ENCODE peak calls at places on chromosomes 11 and 22, in ten cellular contexts. W is activated naive CD8-positive, alpha-beta T cell treated with anti-CD3 and anti-CD28 coated beads, Interleukin-2, amount 50 U/mL, for 24 hours; F is Right ventricle myocardium inferior; A is SW480; G is HT1080; J is neural crest cell; K is NCI-H774; M is AG04450; C is stromal cell of bone marrow; D is GM04504. X is an unnamed sample.
A peak's percentile ranks its signal among the peaks of the same experiment; 100 is the strongest.

GRCh38 chr11:78022397-78023396 is at the start of gene KCTD14:
- DNase-seq in W (no peak), D (no peak), G (peak; percentile 72), A (peak; percentile 42), F (no peak), K (peak; percentile 40), J (peak; percentile 3), M (no peak), C (no peak), X (peak; percentile 41)

GRCh38 chr22:17135153-17135760 is 14.1 kb upstream of the TMEM121B start:
- DNase-seq in F (no peak), C (no peak), M (no peak), J (no peak), K (no peak), D (no peak), W (no peak), A (no peak), G (no peak), X (no peak)

GRCh38 chr11:109309153-109309552 is 112.8 kb upstream of the C11orf87 start:
- DNase-seq in J (no peak), K (no peak), F (no peak), D (no peak), G (peak; percentile 55), W (no peak), C (no peak), A (no peak), M (no peak), X (peak; percentile 17)

GRCh38 chr11:65791719-65792213 is 4.9 kb downstream of the OVOL1 start:
- DNase-seq in W (peak; percentile 68), D (no peak), G (no peak), K (peak; percentile 49), M (no peak), J (no peak), F (peak; percentile 20), A (peak; percentile 64), C (no peak), X (no peak)

GRCh38 chr11:95923730-95924413 is at the start of gene MTMR2:
- DNase-seq in J (peak; percentile 79), D (peak; percentile 42), A (peak; percentile 74), F (peak; percentile 91), W (peak; percentile 74), G (peak; percentile 80), K (peak; percentile 70), M (peak; percentile 29), C (peak; percentile 51), X (peak; percentile 63)

GRCh38 chr11:104490182-104490581 is 326.2 kb upstream of the PDGFD start:
- DNase-seq in J (no peak), A (no peak), K (no peak), W (peak; percentile 3), F (no peak), G (no peak), D (no peak), C (no peak), M (no peak), X (no peak)

GRCh38 chr11:65468874-65469333 is 29.9 kb upstream of the MALAT1 start:
- DNase-seq in D (no peak), C (no peak), W (peak; percentile 73), A (peak; percentile 84), M (no peak), K (peak; percentile 87), G (peak; percentile 37), J (no peak), F (no peak), X (no peak)

GRCh38 chr22:37817705-37818311 is 5.4 kb upstream of the GALR3 start:
- DNase-seq in W (peak; percentile 90), F (peak; percentile 90), M (no peak), G (peak; percentile 83), K (peak; percentile 32), A (peak; percentile 59), C (no peak), J (peak; percentile 96), D (no peak), X (peak; percentile 49)

GRCh38 chr22:46604306-46604690 is 15.9 kb upstream of the GRAMD4 start:
- DNase-seq in A (peak; percentile 18), K (no peak), J (no peak), W (peak; percentile 75), G (no peak), F (peak; percentile 71), D (no peak), C (no peak), M (no peak), X (no peak)

GRCh38 chr11:123616505-123617198 is 37.8 kb downstream of the SCN3B start:
- DNase-seq in G (no peak), F (peak; percentile 89), D (peak; percentile 38), K (no peak), J (no peak), W (no peak), A (no peak), M (peak; percentile 61), C (peak; percentile 3), X (no peak)

GRCh38 chr11:20368441-20368840 is 4.9 kb downstream of the HTATIP2 start:
- DNase-seq in M (no peak), K (no peak), J (no peak), G (peak; percentile 45), C (no peak), D (no peak), A (no peak), W (no peak), F (no peak), X (no peak)

GRCh38 chr22:44378380-44378779 is 65.6 kb upstream of the SHISAL1 start:
- DNase-seq in C (no peak), A (no peak), M (no peak), D (no peak), G (no peak), W (no peak), J (no peak), F (no peak), K (no peak), X (no peak)

GRCh38 chr11:18394928-18395734 is 768 bp downstream of the LDHA start:
- DNase-seq in K (no peak), C (no peak), J (peak; percentile 10), G (no peak), A (peak; percentile 40), F (no peak), W (no peak), M (no peak), D (no peak), X (peak; percentile 14)

GRCh38 chr11:102545701-102546100 is 15.2 kb upstream of the MMP7 start:
- DNase-seq in K (no peak), D (no peak), A (no peak), G (no peak), F (no peak), J (no peak), C (no peak), M (no peak), W (no peak), X (no peak)

GRCh38 chr11:94676769-94677168 is 91.4 kb upstream of the AMOTL1 start:
- DNase-seq in K (no peak), M (no peak), A (no peak), F (no peak), G (peak; percentile 11), D (no peak), J (no peak), C (no peak), W (no peak), X (no peak)

GRCh38 chr11:3108183-3108721 is 51.0 kb upstream of the CARS1 start:
- DNase-seq in J (no peak), K (no peak), G (no peak), F (peak; percentile 61), M (no peak), A (no peak), D (no peak), C (no peak), W (no peak), X (no peak)

GRCh38 chr11:99505831-99506230 is 485.1 kb downstream of the CNTN5 start:
- DNase-seq in F (no peak), W (no peak), J (no peak), C (no peak), D (no peak), G (no peak), K (no peak), M (no peak), A (no peak), X (no peak)

GRCh38 chr11:14374922-14375630 is 16.1 kb upstream of the RRAS2 start:
- DNase-seq in K (no peak), M (no peak), J (no peak), C (no peak), G (no peak), A (no peak), W (no peak), D (no peak), F (no peak), X (no peak)

GRCh38 chr22:23035557-23036277 is 34.6 kb upstream of the GNAZ start:
- DNase-seq in D (no peak), C (no peak), J (no peak), A (no peak), F (peak; percentile 11), W (peak; percentile 28), K (no peak), M (no peak), G (peak; percentile 10), X (no peak)

GRCh38 chr11:30107899-30108298 is 91.1 kb upstream of the KCNA4 start:
- DNase-seq in C (peak; percentile 91), W (no peak), F (no peak), J (no peak), A (peak; percentile 36), D (no peak), M (no peak), G (peak; percentile 70), K (no peak), X (peak; percentile 22)

GRCh38 chr22:40491990-40492631 is 121.7 kb downstream of the SGSM3 start:
- DNase-seq in M (no peak), A (no peak), G (no peak), J (no peak), F (no peak), D (peak; percentile 49), W (no peak), K (no peak), C (peak; percentile 61), X (no peak)